ENCODE peak calls at places on chromosomes 7 and 10, in six cellular contexts. F, E, O, M, Z and I are unnamed samples.

GRCh38 chr10:110834622-110835219 is 37.0 kb upstream of the PDCD4 start:
- DNase-seq in E (peak; percentile 58), Z (no peak), M (no peak), F (no peak), O (no peak), I (no peak)

GRCh38 chr7:122896509-122896908 is 10.2 kb upstream of the CADPS2 start:
- DNase-seq in M (no peak), F (no peak), Z (no peak), E (no peak), O (peak; percentile 25), I (no peak)

GRCh38 chr10:14749051-14749809 is 25.5 kb downstream of the FAM107B start:
- DNase-seq in O (peak; percentile 84), M (no peak), E (no peak), Z (peak; percentile 61), F (peak; percentile 77), I (no peak)

GRCh38 chr7:154776350-154776749 is 226.6 kb downstream of the PAXIP1 start:
- DNase-seq in E (no peak), O (no peak), M (no peak), F (no peak), Z (no peak), I (no peak)

GRCh38 chr7:100189061-100189460 is 11.3 kb downstream of the STAG3 start:
- DNase-seq in Z (no peak), M (no peak), E (no peak), O (no peak), F (peak; percentile 50), I (no peak)

GRCh38 chr10:84540022-84540616 is 211.7 kb downstream of the CCSER2 start:
- DNase-seq in F (no peak), M (no peak), E (no peak), O (no peak), Z (no peak), I (peak; percentile 76)

GRCh38 chr10:121322046-121322445 is 276.2 kb downstream of the FGFR2 start:
- DNase-seq in F (no peak), E (no peak), O (no peak), M (no peak), Z (no peak), I (no peak)

GRCh38 chr10:34430685-34431084 is 384.4 kb downstream of the PARD3 start:
- DNase-seq in M (no peak), F (no peak), Z (no peak), E (no peak), O (no peak), I (no peak)

GRCh38 chr10:133358162-133358919 is 522 bp upstream of the FUOM start:
- DNase-seq in F (no peak), Z (peak; percentile 77), O (no peak), M (no peak), E (no peak), I (no peak)

GRCh38 chr7:16918288-16918895 is 36.6 kb upstream of the AGR3 start:
- DNase-seq in O (peak; percentile 34), E (peak; percentile 50), Z (no peak), F (peak; percentile 68), M (no peak), I (no peak)

GRCh38 chr10:123991622-123992570 is 100.3 kb upstream of the CPXM2 start:
- DNase-seq in Z (no peak), M (no peak), O (no peak), F (no peak), E (no peak), I (no peak)

GRCh38 chr10:80460399-80461207 is 6.5 kb downstream of the TSPAN14 start:
- DNase-seq in Z (no peak), E (no peak), O (peak; percentile 29), F (no peak), M (no peak), I (no peak)

GRCh38 chr10:16545126-16545736 is 23.6 kb upstream of the C1QL3 start:
- DNase-seq in E (peak; percentile 22), O (peak; percentile 79), F (peak; percentile 63), M (no peak), Z (no peak), I (no peak)

GRCh38 chr7:76262683-76263402 is 39.6 kb upstream of the HSPB1 start:
- DNase-seq in E (peak; percentile 60), Z (peak; percentile 61), F (peak; percentile 78), M (no peak), O (peak; percentile 92), I (no peak)

GRCh38 chr7:36045275-36045674 is 107.8 kb upstream of the EEPD1 start:
- DNase-seq in F (no peak), O (no peak), M (no peak), E (no peak), Z (no peak), I (peak; percentile 35)

GRCh38 chr7:154869436-154869835 is 133.5 kb downstream of the PAXIP1 start:
- DNase-seq in F (no peak), E (no peak), O (no peak), Z (no peak), M (no peak), I (no peak)

GRCh38 chr10:123136806-123137642 is 1.3 kb downstream of the HMX3 start:
- DNase-seq in O (no peak), Z (no peak), E (no peak), M (no peak), F (no peak), I (no peak)

GRCh38 chr7:55438765-55439525 is 73.8 kb downstream of the LANCL2 start:
- DNase-seq in M (no peak), Z (no peak), F (peak; percentile 39), E (peak; percentile 26), O (peak; percentile 84), I (no peak)

GRCh38 chr7:36118344-36118743 is 34.7 kb upstream of the EEPD1 start:
- DNase-seq in F (no peak), Z (no peak), E (no peak), M (no peak), O (no peak), I (no peak)

GRCh38 chr10:70137927-70138883 is 5.6 kb upstream of the AIFM2 start:
- DNase-seq in Z (no peak), E (no peak), O (no peak), F (no peak), M (no peak), I (no peak)

GRCh38 chr7:460374-461117 is 59.1 kb downstream of the PDGFA start:
- DNase-seq in M (no peak), E (no peak), Z (no peak), F (no peak), O (no peak), I (no peak)

GRCh38 chr10:25661632-25662031 is 272.4 kb upstream of the MYO3A start:
- DNase-seq in M (no peak), Z (no peak), E (no peak), O (no peak), F (no peak), I (no peak)

GRCh38 chr7:158812684-158813083 is 16.6 kb downstream of the ESYT2 start:
- DNase-seq in E (peak; percentile 82), M (peak; percentile 70), Z (no peak), F (no peak), O (no peak), I (no peak)

GRCh38 chr7:1920266-1920681 is 250.2 kb downstream of the ELFN1 start:
- DNase-seq in E (peak; percentile 54), O (no peak), M (peak; percentile 30), Z (peak; percentile 29), F (peak; percentile 63), I (no peak)

GRCh38 chr7:517848-518629 is 1.6 kb downstream of the PDGFA start:
- DNase-seq in M (no peak), E (peak; percentile 40), F (no peak), Z (peak; percentile 67), O (peak; percentile 73), I (no peak)

GRCh38 chr7:1239455-1240295 is 7.0 kb downstream of the UNCX start:
- DNase-seq in F (no peak), E (no peak), O (peak; percentile 67), Z (no peak), M (no peak), I (no peak)

GRCh38 chr7:142754681-142755575 is 5.7 kb downstream of the PRSS1 start:
- DNase-seq in F (no peak), E (no peak), O (peak; percentile 93), M (no peak), Z (no peak), I (no peak)

GRCh38 chr10:122427280-122427679 is 27.2 kb upstream of the ARMS2 start:
- DNase-seq in M (no peak), O (no peak), Z (no peak), F (no peak), E (no peak), I (no peak)

GRCh38 chr10:78861456-78862327 is 207.1 kb upstream of the ZMIZ1 start:
- DNase-seq in F (no peak), E (no peak), Z (no peak), O (no peak), M (no peak), I (no peak)

GRCh38 chr10:62302760-62303159 is 34.1 kb upstream of the RTKN2 start:
- DNase-seq in Z (no peak), O (no peak), E (peak; percentile 17), F (no peak), M (no peak), I (no peak)